ENCODE peak calls at places on chromosomes 13 and 19, in nine cellular contexts. H is lung microvascular endothelial cell; P is AG09319; W is ureter; O is CD4-positive, alpha-beta T cell; E is cardiac fibroblast; L is upper lobe of right lung; S is activated T-cell treated with anti-CD3 and anti-CD28 coated beads, Interleukin-2, amount 50 U/mL, for 48 hours; R is GM12892. F is an unnamed sample.

GRCh38 chr13:20473139-20473538 is 52.5 kb downstream of the CRYL1 start:
- DNase-seq in H (no peak), S (no peak), L (no peak), O (no peak), P (no peak), R (no peak), W (no peak), E (no peak), F (no peak)

GRCh38 chr13:75505327-75505726 is 23.4 kb upstream of the TBC1D4 start:
- DNase-seq in E (no peak), O (no peak), P (no peak), L (no peak), R (no peak), H (no peak), W (no peak), S (no peak), F (no peak)

GRCh38 chr13:97660488-97661086 is 226.6 kb downstream of the RAP2A start:
- DNase-seq in R (no peak), H (peak), S (no peak), L (no peak), O (no peak), P (no peak), W (no peak), E (peak), F (no peak)

GRCh38 chr13:102974574-102975195 is 91.5 kb downstream of the SLC10A2 start:
- DNase-seq in L (no peak), H (no peak), S (no peak), R (no peak), P (no peak), O (no peak), E (no peak), W (no peak), F (no peak)

GRCh38 chr19:28485300-28485699 is 727.7 kb downstream of the UQCRFS1 start:
- DNase-seq in E (peak), O (no peak), P (no peak), L (no peak), R (no peak), S (no peak), W (no peak), H (peak), F (no peak)

GRCh38 chr19:3684817-3685410 is 15.4 kb downstream of the PIP5K1C start:
- DNase-seq in O (no peak), R (no peak), H (no peak), P (no peak), L (no peak), W (no peak), S (no peak), E (no peak), F (no peak)

GRCh38 chr19:1852294-1852646 is 4.0 kb upstream of the REXO1 start:
- DNase-seq in H (no peak), O (no peak), L (no peak), E (no peak), W (no peak), S (no peak), R (no peak), P (no peak), F (no peak)

GRCh38 chr19:15268928-15269253 is 36.6 kb upstream of the EPHX3 start:
- DNase-seq in S (no peak), H (no peak), L (no peak), P (no peak), W (no peak), O (no peak), R (no peak), E (no peak), F (no peak)

GRCh38 chr13:95552539-95553270 is at the start of gene CLDN10:
- DNase-seq in E (no peak), P (no peak), W (no peak), R (peak), O (no peak), L (no peak), S (no peak), H (no peak), F (no peak)

GRCh38 chr13:21071015-21071414 is 9.6 kb upstream of the LATS2 start:
- DNase-seq in P (no peak), W (no peak), L (no peak), S (no peak), H (no peak), R (no peak), O (no peak), E (peak), F (no peak)

GRCh38 chr19:16339361-16339725 is 14.7 kb downstream of the KLF2 start:
- DNase-seq in L (no peak), W (no peak), H (no peak), O (no peak), R (no peak), S (no peak), E (no peak), P (no peak), F (no peak)

GRCh38 chr13:92727118-92727517 is 499.5 kb upstream of the GPC6 start:
- DNase-seq in S (no peak), L (no peak), E (no peak), H (no peak), R (no peak), W (no peak), P (no peak), O (no peak), F (no peak)

GRCh38 chr19:53158119-53158656 is 665 bp downstream of the ZNF347 start:
- DNase-seq in L (peak), H (peak), O (peak), E (peak), W (peak), R (peak), S (peak), P (peak), F (no peak)

GRCh38 chr13:75902166-75903104 is 266.3 kb downstream of the LMO7 start:
- DNase-seq in S (no peak), L (no peak), P (no peak), E (no peak), R (no peak), O (no peak), H (no peak), W (no peak), F (no peak)

GRCh38 chr19:1429750-1430149 is 8.4 kb upstream of the RPS15 start:
- DNase-seq in P (no peak), R (no peak), S (no peak), L (no peak), O (no peak), E (peak), H (no peak), W (no peak), F (no peak)

GRCh38 chr19:18795540-18795939 is 4.4 kb upstream of the COMP start:
- DNase-seq in R (peak), W (no peak), E (peak), S (no peak), O (no peak), P (no peak), L (no peak), H (no peak), F (peak)

GRCh38 chr19:9407827-9408226 is 27.5 kb downstream of the ZNF266 start:
- DNase-seq in E (no peak), W (no peak), S (no peak), O (no peak), H (no peak), L (no peak), R (no peak), P (no peak), F (no peak)

GRCh38 chr19:13763300-13763699 is 1.0 kb upstream of the MRI1 start:
- DNase-seq in W (no peak), R (no peak), O (no peak), L (no peak), P (no peak), H (no peak), E (no peak), S (no peak), F (no peak)

GRCh38 chr13:106484084-106484754 is 51.2 kb downstream of the EFNB2 start:
- DNase-seq in H (no peak), R (no peak), W (no peak), L (no peak), P (no peak), E (no peak), O (no peak), S (no peak), F (no peak)

GRCh38 chr19:30664358-30665058 is 292.3 kb downstream of the ZNF536 start:
- DNase-seq in L (no peak), O (no peak), S (no peak), P (no peak), H (no peak), R (no peak), E (peak), W (peak), F (no peak)

GRCh38 chr19:23283925-23284324 is 33.7 kb upstream of the ZNF724 start:
- DNase-seq in W (peak), E (peak), L (no peak), S (peak), P (no peak), O (peak), R (no peak), H (peak), F (no peak)

GRCh38 chr19:17332677-17333581 is 1.7 kb downstream of the ANO8 start:
- DNase-seq in O (no peak), E (peak), H (peak), L (no peak), R (no peak), P (no peak), W (no peak), S (peak), F (no peak)

GRCh38 chr13:51252954-51253531 is 30.8 kb downstream of the FAM124A start:
- DNase-seq in W (no peak), S (no peak), E (no peak), R (no peak), P (no peak), L (no peak), O (no peak), H (no peak), F (no peak)

GRCh38 chr13:35672611-35673010 is 196.1 kb upstream of the MAB21L1 start:
- DNase-seq in P (no peak), S (no peak), R (no peak), H (no peak), O (no peak), L (no peak), E (no peak), W (no peak), F (no peak)

GRCh38 chr19:51164215-51164614 is 22.1 kb downstream of the SIGLEC7 start:
- DNase-seq in P (no peak), R (no peak), L (no peak), S (no peak), H (no peak), W (no peak), O (no peak), E (no peak), F (no peak)

GRCh38 chr13:88643233-88643632 is 972.1 kb downstream of the SLITRK5 start:
- DNase-seq in P (no peak), R (no peak), W (no peak), H (no peak), L (no peak), S (no peak), E (no peak), O (no peak), F (no peak)

GRCh38 chr19:47032171-47032811 is 12.7 kb downstream of the NPAS1 start:
- DNase-seq in H (peak), W (no peak), L (peak), P (no peak), R (peak), O (peak), E (peak), S (peak), F (no peak)

GRCh38 chr19:43432866-43433673 is 18.4 kb downstream of the TEX101 start:
- DNase-seq in P (no peak), S (peak), R (peak), W (peak), O (peak), L (peak), E (peak), H (peak), F (peak)

GRCh38 chr19:55654833-55655647 is at the start of gene U2AF2:
- DNase-seq in O (peak), S (peak), H (peak), P (peak), L (peak), W (peak), E (peak), R (peak), F (peak)

GRCh38 chr13:88751994-88752393 is 1080.8 kb downstream of the SLITRK5 start:
- DNase-seq in L (no peak), O (no peak), S (no peak), E (no peak), H (no peak), W (no peak), P (no peak), R (no peak), F (no peak)

GRCh38 chr13:31431722-31432137 is 232.0 kb downstream of the B3GLCT start:
- DNase-seq in W (peak), L (no peak), O (peak), E (peak), S (peak), H (peak), P (no peak), R (peak), F (peak)

GRCh38 chr19:12092065-12092867 is 27.7 kb downstream of the ZNF844 start:
- DNase-seq in H (peak), S (peak), R (peak), L (peak), E (peak), W (peak), P (peak), O (peak), F (peak)

GRCh38 chr19:52957591-52957990 is 5.1 kb downstream of the ZNF816 start:
- DNase-seq in H (no peak), E (no peak), P (no peak), L (no peak), O (no peak), W (no peak), R (no peak), S (no peak), F (no peak)